ENCODE peak calls at places on chromosomes 2 and 18, in seven cellular contexts. K is Panc1, D is endothelial cell of umbilical vein, B is transverse colon, S is HCT116, C is HepG2, W is GM23338. N is an unnamed sample.

GRCh38 chr2:42849311-42849710 is 56.9 kb upstream of the HAAO start:
- DNase-seq in K (no peak), D (no peak), B (no peak), S (no peak), C (no peak), W (no peak), N (no peak)

GRCh38 chr18:33851546-33852078 is 273.6 kb downstream of the ASXL3 start:
- DNase-seq in K (no peak), D (no peak), B (no peak), S (no peak), C (no peak), W (no peak), N (no peak)

GRCh38 chr2:11155326-11156059 is at the start of gene SLC66A3:
- DNase-seq in K (no peak), D (peak; percentile 87), B (no peak), S (peak; percentile 59), C (peak; percentile 78), W (peak; percentile 88), N (no peak)

GRCh38 chr2:24238158-24238557 is 63.3 kb downstream of the FAM228A start:
- DNase-seq in K (no peak), D (peak; percentile 8), B (no peak), S (no peak), C (peak; percentile 65), W (no peak), N (no peak)

GRCh38 chr18:34801769-34802168 is 91.7 kb downstream of the DTNA start:
- DNase-seq in K (no peak), D (no peak), B (no peak), S (no peak), C (no peak), W (no peak), N (no peak)

GRCh38 chr2:151973013-151973900 is 125.6 kb downstream of the CACNB4 start:
- DNase-seq in K (no peak), D (no peak), B (no peak), S (no peak), C (peak; percentile 47), W (no peak), N (no peak)

GRCh38 chr2:43267393-43267792 is 41.0 kb upstream of the ZFP36L2 start:
- DNase-seq in K (no peak), D (no peak), B (no peak), S (no peak), C (no peak), W (no peak), N (no peak)

GRCh38 chr18:51151568-51152511 is 45.6 kb downstream of the MEX3C start:
- DNase-seq in K (no peak), D (no peak), B (peak; percentile 66), S (no peak), C (no peak), W (peak; percentile 24), N (no peak)

GRCh38 chr2:100941646-100942240 is 60.3 kb upstream of the RPL31 start:
- DNase-seq in K (no peak), D (no peak), B (no peak), S (no peak), C (no peak), W (no peak), N (no peak)

GRCh38 chr2:178301595-178302324 is 107.4 kb downstream of the OSBPL6 start:
- DNase-seq in K (no peak), D (no peak), B (no peak), S (no peak), C (no peak), W (no peak), N (no peak)

GRCh38 chr2:26840937-26841610 is 6.9 kb upstream of the DPYSL5 start:
- DNase-seq in K (no peak), D (no peak), B (no peak), S (peak; percentile 15), C (peak; percentile 15), W (no peak), N (no peak)

GRCh38 chr18:3281456-3282400 is 19.8 kb downstream of the MYL12B start:
- DNase-seq in K (peak; percentile 84), D (peak; percentile 91), B (no peak), S (peak; percentile 78), C (peak; percentile 67), W (peak; percentile 87), N (peak; percentile 50)

GRCh38 chr18:62678847-62679535 is 36.4 kb upstream of the PHLPP1 start:
- DNase-seq in K (no peak), D (no peak), B (no peak), S (no peak), C (peak; percentile 12), W (peak; percentile 34), N (no peak)

DNA sequence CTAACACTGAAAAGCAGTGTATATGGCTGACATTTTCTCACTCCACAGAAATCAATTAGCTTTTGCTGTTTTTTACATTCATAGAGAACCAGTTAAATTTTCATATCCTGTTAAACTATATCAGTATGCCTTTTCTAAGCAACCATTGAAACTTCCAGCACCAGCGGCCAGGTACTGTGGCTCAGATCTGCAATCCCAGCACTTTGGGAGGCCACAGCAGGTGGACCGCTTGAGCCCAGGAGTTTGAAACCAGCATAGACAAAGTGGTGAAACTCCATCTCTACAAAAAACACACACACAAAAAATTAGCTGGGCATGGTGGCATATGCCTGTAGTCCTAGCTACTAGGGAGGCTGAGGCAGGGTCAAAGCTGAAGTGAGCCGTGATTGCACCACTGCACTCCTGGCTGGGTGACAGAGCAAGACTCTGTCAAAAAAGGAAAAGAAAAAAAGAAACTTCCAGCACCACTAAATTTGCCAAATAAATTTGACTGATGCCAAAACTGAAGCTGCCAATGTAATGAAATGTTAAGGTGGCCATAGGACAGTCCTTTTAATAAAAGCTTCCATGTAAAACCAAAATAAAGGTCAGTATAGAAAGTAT is 3.4 kb downstream of the SFT2D3 start:
- DNase-seq in K (no peak), D (no peak), B (no peak), S (no peak), C (no peak), W (no peak), N (no peak)
- H3K27ac ChIP-seq in K (no peak overlapping the region), D (no peak overlapping the region), B (no peak overlapping the region), S (no peak overlapping the region), C (no peak overlapping the region), W (no peak overlapping the region), N (no peak overlapping the region)

GRCh38 chr2:170984079-170984478 is 55.0 kb downstream of the GORASP2 start:
- DNase-seq in K (no peak), D (no peak), B (no peak), S (no peak), C (no peak), W (no peak), N (no peak)
- TF ChIP-seq POLR2AphosphoS5 in K (no peak), D (peak; percentile 17), B (no peak), S (no peak), C (no peak), W (no peak), N (no peak)

DNA sequence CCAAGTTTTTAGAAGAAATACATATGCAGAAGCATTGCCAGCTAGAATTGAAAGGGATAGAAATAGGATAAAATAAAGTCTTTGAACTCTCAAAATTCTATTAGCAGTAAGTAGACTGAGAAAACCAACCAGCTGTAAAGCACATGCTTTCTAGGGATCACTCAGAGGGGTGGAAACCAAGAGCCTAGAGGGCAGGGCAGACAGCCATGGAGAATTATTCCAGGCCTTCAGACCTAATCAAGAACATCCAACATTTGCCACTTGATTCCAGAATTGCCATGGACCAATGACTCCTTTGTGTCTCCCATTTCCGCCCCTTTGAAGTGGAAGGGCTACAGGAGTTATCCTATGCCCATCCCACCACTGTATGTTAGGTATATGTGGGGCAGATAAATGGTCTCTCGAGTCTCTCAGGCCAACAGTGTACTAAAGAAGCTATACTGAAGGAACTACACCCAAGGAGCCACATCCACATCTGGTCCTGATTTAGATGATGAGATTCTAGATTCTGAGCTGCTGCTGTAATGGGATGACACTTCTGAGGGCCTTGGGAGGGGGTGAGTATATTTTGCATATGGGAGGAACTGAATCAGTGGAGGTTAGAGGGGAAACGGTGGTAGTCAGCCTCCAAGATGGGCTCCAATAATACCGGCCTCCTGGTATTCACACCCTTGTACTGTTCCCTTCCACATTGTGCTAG is 4.0 kb downstream of the FARSB start:
- DNase-seq in K (no peak), D (no peak), B (no peak), S (no peak), C (no peak), W (no peak), N (no peak)
- H3K36me3 ChIP-seq in K (peaks cover 17% of the 10 kb centered on the region), D (peaks cover 3% of the 10 kb centered on the region), B (no peaks in the 10 kb centered on the region), S (peaks cover 8% of the 10 kb centered on the region), C (peaks cover 7% of the 10 kb centered on the region), W (no peaks in the 10 kb centered on the region), N (no peaks in the 10 kb centered on the region)

GRCh38 chr2:172242968-172243367 is 140.3 kb upstream of the DLX2 start:
- DNase-seq in K (no peak), D (peak; percentile 38), B (peak; percentile 59), S (no peak), C (no peak), W (no peak), N (no peak)

GRCh38 chr2:172247203-172247602 is 144.5 kb upstream of the DLX2 start:
- DNase-seq in K (no peak), D (no peak), B (no peak), S (no peak), C (peak; percentile 29), W (no peak), N (no peak)

GRCh38 chr2:172241219-172241618 is 138.5 kb upstream of the DLX2 start:
- DNase-seq in K (no peak), D (no peak), B (no peak), S (no peak), C (no peak), W (no peak), N (no peak)

GRCh38 chr2:172246649-172247048 is 143.9 kb upstream of the DLX2 start:
- DNase-seq in K (no peak), D (peak; percentile 53), B (no peak), S (peak; percentile 63), C (peak; percentile 49), W (peak; percentile 22), N (no peak)

DNA sequence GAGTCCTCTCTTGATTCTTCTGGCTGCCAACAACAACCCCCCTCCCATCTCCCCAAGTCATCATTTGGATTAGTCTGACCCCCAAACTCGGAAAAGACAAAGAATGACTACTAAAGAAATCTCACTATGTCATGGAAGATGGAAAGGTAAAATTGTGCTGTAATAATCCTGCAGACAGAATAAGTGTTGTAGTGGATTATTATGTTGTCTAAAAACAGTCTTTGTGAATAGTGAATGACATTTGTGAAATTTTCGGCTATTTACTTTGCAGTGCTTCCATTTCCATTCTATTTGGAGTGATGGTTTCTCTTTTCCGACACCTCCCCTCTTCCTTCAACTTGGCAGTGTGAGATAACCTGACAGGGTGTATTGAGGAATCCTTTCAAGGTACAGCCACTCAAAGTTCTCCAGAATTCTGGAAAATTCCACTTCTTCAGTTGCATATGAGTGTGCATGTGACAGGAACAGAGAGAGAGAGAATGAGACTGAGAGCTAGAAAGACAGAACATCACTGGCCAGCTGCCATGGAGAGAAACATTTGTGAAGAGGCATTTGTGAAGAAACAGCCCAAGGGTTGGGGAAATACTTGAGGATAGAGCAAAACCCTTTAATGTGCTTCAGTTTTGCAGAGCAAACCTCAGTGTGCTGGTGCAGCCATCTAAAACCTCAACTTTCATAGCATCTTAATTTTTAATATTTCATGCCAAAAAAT is 141.9 kb upstream of the DLX2 start:
- DNase-seq in K (no peak), D (no peak), B (no peak), S (no peak), C (no peak), W (no peak), N (no peak)
- H3K27ac ChIP-seq in K (no peak overlapping the region), D (no peak overlapping the region), B (no peak overlapping the region), S (no peak overlapping the region), C (no peak overlapping the region), W (no peak overlapping the region), N (no peak overlapping the region)

GRCh38 chr2:230643576-230644291 is 68.9 kb upstream of the CAB39 start:
- DNase-seq in K (no peak), D (no peak), B (no peak), S (no peak), C (no peak), W (no peak), N (no peak)
- TF ChIP-seq POLR2AphosphoS5 in K (no peak), D (no peak), B (no peak), S (no peak), C (no peak), W (no peak), N (no peak)

N was measured in prostate gland.